ENCODE peak calls at places on chromosomes 12 and 14, in six cellular contexts. R is amniotic stem cell; B is NCI-H2171 treated with DMSO at 0.1 percent for 48 hours; A is ecto neural progenitor cell; G is HepG2; P is naive thymus-derived CD4-positive, alpha-beta T cell. M is an unnamed sample.

GRCh38 chr12:95231190-95231589 is 13.6 kb downstream of the VEZT start:
- DNase-seq in R (no peak), B (no peak), A (no peak), G (no peak), P (no peak), M (peak; percentile 32)

GRCh38 chr14:89921896-89922548 is 32.5 kb downstream of the EFCAB11 start:
- DNase-seq in R (peak; percentile 72), B (no peak), A (no peak), G (no peak), P (no peak), M (peak; percentile 93)

GRCh38 chr12:13163868-13164267 is 32.7 kb upstream of the EMP1 start:
- DNase-seq in R (no peak), B (no peak), A (peak; percentile 36), G (no peak), P (no peak), M (no peak)

GRCh38 chr12:132586929-132587328 is 23.5 kb downstream of the LRCOL1 start:
- DNase-seq in R (no peak), B (no peak), A (no peak), G (no peak), P (no peak), M (no peak)

GRCh38 chr12:90235642-90236041 is 527.0 kb upstream of the ATP2B1 start:
- DNase-seq in R (no peak), B (no peak), A (no peak), G (no peak), P (no peak), M (no peak)

GRCh38 chr12:57005980-57006808 is at the start of gene ZBTB39:
- DNase-seq in R (peak; percentile 43), B (peak; percentile 62), A (peak; percentile 88), G (peak; percentile 20), P (peak; percentile 62), M (peak; percentile 88)

GRCh38 chr12:89947437-89948265 is 239.0 kb upstream of the ATP2B1 start:
- DNase-seq in R (peak; percentile 71), B (no peak), A (no peak), G (no peak), P (no peak), M (peak; percentile 84)

GRCh38 chr12:49170924-49171323 is 18.0 kb downstream of the TUBA1A start:
- DNase-seq in R (no peak), B (no peak), A (no peak), G (no peak), P (no peak), M (no peak)

GRCh38 chr12:96383371-96383770 is 16.9 kb downstream of the CDK17 start:
- DNase-seq in R (no peak), B (no peak), A (no peak), G (no peak), P (no peak), M (no peak)

GRCh38 chr14:24298892-24299254 is 707 bp downstream of the DHRS1 start:
- DNase-seq in R (no peak), B (no peak), A (no peak), G (peak; percentile 82), P (no peak), M (peak; percentile 75)

GRCh38 chr12:50557421-50557820 is 52.6 kb downstream of the DIP2B start:
- DNase-seq in R (no peak), B (no peak), A (no peak), G (no peak), P (no peak), M (no peak)

GRCh38 chr14:63362305-63362914 is 43.7 kb upstream of the GPHB5 start:
- DNase-seq in R (no peak), B (no peak), A (no peak), G (no peak), P (no peak), M (no peak)

GRCh38 chr14:93219103-93219726 is 12.2 kb downstream of the UBR7 start:
- DNase-seq in R (peak; percentile 31), B (peak; percentile 80), A (no peak), G (peak; percentile 67), P (peak; percentile 56), M (peak; percentile 64)

GRCh38 chr12:1576410-1577240 is 17.8 kb downstream of the FBXL14 start:
- DNase-seq in R (no peak), B (no peak), A (no peak), G (no peak), P (no peak), M (peak; percentile 85)

GRCh38 chr12:39272934-39273770 is 169.8 kb downstream of the KIF21A start:
- DNase-seq in R (peak; percentile 6), B (peak; percentile 51), A (no peak), G (peak; percentile 24), P (peak; percentile 3), M (peak; percentile 76)

GRCh38 chr12:96719671-96720362 is 187.2 kb upstream of the NEDD1 start:
- DNase-seq in R (no peak), B (no peak), A (no peak), G (no peak), P (peak; percentile 36), M (peak; percentile 11)

GRCh38 chr12:6605425-6606330 is 1.5 kb downstream of the CHD4 start:
- DNase-seq in R (no peak), B (peak; percentile 90), A (peak; percentile 74), G (no peak), P (peak; percentile 57), M (peak; percentile 56)

GRCh38 chr12:25775968-25776367 is 182.5 kb upstream of the RASSF8 start:
- DNase-seq in R (peak; percentile 12), B (no peak), A (no peak), G (no peak), P (no peak), M (no peak)

GRCh38 chr12:42386310-42386709 is 60.3 kb downstream of the PPHLN1 start:
- DNase-seq in R (no peak), B (no peak), A (no peak), G (no peak), P (no peak), M (no peak)